ENCODE peak calls at places on chromosomes 7 and 10, in nine cellular contexts. D is left cardiac atrium; E is activated CD8-positive, alpha-beta T cell treated with anti-CD3 and anti-CD28 coated beads for 36 hours; N is WERI-Rb-1; L is NCI-H1105 treated with DMSO at 0.1 percent for 48 hours; J is brain microvascular endothelial cell; C is esophagus muscularis mucosa; B is dorsolateral prefrontal cortex; I is NCI-H345. O is an unnamed sample.

GRCh38 chr7:96547371-96547811 is 162.3 kb downstream of the SEM1 start:
- DNase-seq in I (peak; percentile 62), E (no peak), N (no peak), C (no peak), B (no peak), D (no peak), J (no peak), L (peak; percentile 96), O (no peak)

GRCh38 chr10:67785098-67785497 is 52.9 kb downstream of the DNAJC12 start:
- DNase-seq in N (no peak), I (no peak), L (no peak), J (no peak), D (no peak), B (no peak), E (peak; percentile 77), C (no peak), O (no peak)

GRCh38 chr7:128030999-128031681 is at the start of gene LRRC4:
- DNase-seq in J (no peak), N (peak; percentile 49), L (peak; percentile 54), I (peak; percentile 29), B (no peak), D (peak; percentile 47), E (peak; percentile 43), C (no peak), O (peak; percentile 52)

GRCh38 chr10:116271593-116272496 is 1.2 kb downstream of the GFRA1 start:
- DNase-seq in D (peak; percentile 42), I (no peak), N (peak; percentile 15), L (no peak), E (peak; percentile 3), J (no peak), B (peak; percentile 50), C (no peak), O (peak; percentile 58)

GRCh38 chr7:102260856-102261255 is 25.8 kb upstream of the SH2B2 start:
- DNase-seq in C (no peak), E (no peak), J (peak; percentile 40), L (no peak), N (no peak), B (peak; percentile 74), I (no peak), D (no peak), O (peak; percentile 71)

GRCh38 chr7:8564296-8564695 is 130.9 kb downstream of the NXPH1 start:
- DNase-seq in D (no peak), E (no peak), J (no peak), B (no peak), N (no peak), C (no peak), I (peak; percentile 36), L (peak; percentile 48), O (no peak)

GRCh38 chr10:29469481-29470354 is 165.1 kb downstream of the SVIL start:
- DNase-seq in D (no peak), J (no peak), B (no peak), I (no peak), E (no peak), C (no peak), L (no peak), N (no peak), O (no peak)

GRCh38 chr7:14403587-14403986 is 414.1 kb upstream of the ETV1 start:
- DNase-seq in C (no peak), J (no peak), B (no peak), I (no peak), E (no peak), L (no peak), N (no peak), D (no peak), O (no peak)

GRCh38 chr10:32893431-32893830 is 64.6 kb downstream of the ITGB1 start:
- DNase-seq in N (no peak), B (no peak), E (no peak), L (no peak), J (no peak), C (no peak), I (no peak), D (no peak), O (no peak)

GRCh38 chr7:149552778-149553177 is 55.2 kb upstream of the ZNF746 start:
- DNase-seq in L (no peak), B (no peak), N (no peak), C (no peak), E (no peak), I (no peak), J (no peak), D (no peak), O (no peak)

GRCh38 chr10:86195521-86195920 is 171.1 kb downstream of the GRID1 start:
- DNase-seq in C (no peak), D (no peak), L (no peak), B (no peak), E (no peak), N (no peak), J (no peak), I (peak; percentile 56), O (no peak)